ENCODE peak calls at places on chromosome 16, in seven cellular contexts. One of them, this sample, is unnamed.

GRCh38 chr16:70638814-70639792 is 7.3 kb upstream of the IL34 start:
- DNase-seq in SK-N-SH: peak; percentile 67
- DNase-seq in lower leg skin: no peak
- DNase-seq in tibial nerve: no peak
- DNase-seq in fibroblast of pulmonary artery: peak; percentile 88
- DNase-seq in IMR-90: peak; percentile 87
- DNase-seq in cardiac fibroblast: peak; percentile 84
- DNase-seq in this sample: no peak

GRCh38 chr16:87608400-87608985 is 6.2 kb downstream of the JPH3 start:
- DNase-seq in fibroblast of pulmonary artery: peak; percentile 74
- DNase-seq in SK-N-SH: no peak
- DNase-seq in tibial nerve: peak; percentile 29
- DNase-seq in lower leg skin: no peak
- DNase-seq in cardiac fibroblast: peak; percentile 64
- DNase-seq in IMR-90: peak; percentile 52
- DNase-seq in this sample: peak; percentile 46

GRCh38 chr16:49473131-49473530 is 99.5 kb downstream of the C16orf78 start:
- DNase-seq in fibroblast of pulmonary artery: no peak
- DNase-seq in IMR-90: no peak
- DNase-seq in tibial nerve: no peak
- DNase-seq in cardiac fibroblast: no peak
- DNase-seq in SK-N-SH: no peak
- DNase-seq in lower leg skin: no peak
- DNase-seq in this sample: no peak

GRCh38 chr16:83701494-83701893 is 106.3 kb upstream of the HSBP1 start:
- DNase-seq in fibroblast of pulmonary artery: peak; percentile 63
- DNase-seq in lower leg skin: no peak
- DNase-seq in SK-N-SH: no peak
- DNase-seq in tibial nerve: no peak
- DNase-seq in IMR-90: peak; percentile 45
- DNase-seq in cardiac fibroblast: peak; percentile 49
- DNase-seq in this sample: peak; percentile 25

GRCh38 chr16:21208429-21208828 is 2.9 kb downstream of the ZP2 start:
- DNase-seq in SK-N-SH: no peak
- DNase-seq in cardiac fibroblast: no peak
- DNase-seq in fibroblast of pulmonary artery: no peak
- DNase-seq in lower leg skin: no peak
- DNase-seq in tibial nerve: no peak
- DNase-seq in IMR-90: no peak
- DNase-seq in this sample: no peak

GRCh38 chr16:30720086-30720485 is 21.1 kb downstream of the SRCAP start:
- DNase-seq in lower leg skin: no peak
- DNase-seq in SK-N-SH: no peak
- DNase-seq in fibroblast of pulmonary artery: no peak
- DNase-seq in tibial nerve: no peak
- DNase-seq in IMR-90: no peak
- DNase-seq in cardiac fibroblast: no peak
- DNase-seq in this sample: no peak

GRCh38 chr16:15644306-15644961 is 1.5 kb upstream of the MARF1 start:
- DNase-seq in IMR-90: no peak
- DNase-seq in fibroblast of pulmonary artery: no peak
- DNase-seq in lower leg skin: peak; percentile 29
- DNase-seq in SK-N-SH: peak; percentile 17
- DNase-seq in cardiac fibroblast: no peak
- DNase-seq in tibial nerve: no peak
- DNase-seq in this sample: peak; percentile 96

GRCh38 chr16:52069866-52070265 is 477.1 kb downstream of the TOX3 start:
- DNase-seq in fibroblast of pulmonary artery: peak; percentile 24
- DNase-seq in cardiac fibroblast: peak; percentile 20
- DNase-seq in lower leg skin: no peak
- DNase-seq in SK-N-SH: peak; percentile 0
- DNase-seq in IMR-90: peak; percentile 11
- DNase-seq in tibial nerve: no peak
- DNase-seq in this sample: peak; percentile 12

GRCh38 chr16:85418978-85419491 is 194.1 kb upstream of the GSE1 start:
- DNase-seq in fibroblast of pulmonary artery: no peak
- DNase-seq in SK-N-SH: no peak
- DNase-seq in IMR-90: no peak
- DNase-seq in cardiac fibroblast: no peak
- DNase-seq in tibial nerve: no peak
- DNase-seq in lower leg skin: no peak
- DNase-seq in this sample: no peak

GRCh38 chr16:82460761-82461160 is 166.0 kb upstream of the CDH13 start:
- DNase-seq in tibial nerve: no peak
- DNase-seq in lower leg skin: no peak
- DNase-seq in fibroblast of pulmonary artery: no peak
- DNase-seq in SK-N-SH: no peak
- DNase-seq in IMR-90: no peak
- DNase-seq in cardiac fibroblast: no peak
- DNase-seq in this sample: no peak

GRCh38 chr16:12675852-12676251 is 127.8 kb downstream of the CPPED1 start:
- DNase-seq in tibial nerve: no peak
- DNase-seq in IMR-90: peak; percentile 75
- DNase-seq in cardiac fibroblast: peak; percentile 48
- DNase-seq in SK-N-SH: no peak
- DNase-seq in fibroblast of pulmonary artery: peak; percentile 63
- DNase-seq in lower leg skin: no peak
- DNase-seq in this sample: peak; percentile 8

DNA sequence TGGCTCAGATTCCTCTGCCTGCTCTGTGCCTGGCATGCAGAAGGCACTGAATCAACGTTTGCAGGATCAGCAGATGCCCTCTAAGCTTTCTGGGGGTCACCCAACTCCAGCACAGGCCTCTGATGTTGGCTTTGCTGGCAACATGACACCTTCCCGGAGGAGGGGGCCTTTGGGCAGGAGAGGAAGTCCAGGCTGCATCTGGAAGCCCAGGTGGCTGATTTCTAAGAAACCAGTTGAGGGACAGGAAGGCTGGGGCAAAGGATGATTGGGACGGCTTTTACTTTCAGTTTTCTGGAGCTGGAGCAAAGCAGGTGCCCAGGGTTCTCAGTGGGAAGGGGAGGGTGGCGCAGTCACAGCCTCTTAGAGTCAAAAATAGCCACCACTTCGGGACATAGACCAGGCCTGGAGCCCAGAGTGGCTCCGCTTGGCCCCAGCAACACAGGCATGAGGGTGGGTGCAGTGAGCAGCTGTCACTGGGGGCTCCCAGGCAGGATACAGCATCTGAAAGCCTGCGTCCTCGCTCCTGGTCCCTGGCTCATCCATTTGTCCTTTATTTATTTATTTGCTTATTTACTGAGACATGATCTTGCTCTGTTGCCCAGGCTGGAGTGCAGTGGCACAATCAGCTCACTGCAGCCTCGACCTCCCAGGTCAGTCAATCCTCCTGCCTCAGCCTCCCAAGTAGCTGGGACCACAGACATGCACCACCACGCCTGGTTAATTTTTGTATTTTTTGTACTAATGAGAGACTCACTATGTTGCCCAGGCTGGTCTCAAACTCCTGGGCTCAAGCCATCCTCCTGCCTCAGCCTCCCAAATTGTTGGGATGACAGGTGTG is 15.1 kb downstream of the SOCS1 start:
- DNase-seq in cardiac fibroblast: no peak
- DNase-seq in lower leg skin: no peak
- DNase-seq in SK-N-SH: no peak
- DNase-seq in tibial nerve: no peak
- DNase-seq in fibroblast of pulmonary artery: no peak
- DNase-seq in IMR-90: no peak
- DNase-seq in this sample: no peak
- H3K4me3 ChIP-seq in cardiac fibroblast: no peak overlapping the region
- H3K4me3 ChIP-seq in lower leg skin: peak overlapping the region; percentile 12
- H3K4me3 ChIP-seq in SK-N-SH: no peak overlapping the region
- H3K4me3 ChIP-seq in tibial nerve: no peak overlapping the region
- H3K4me3 ChIP-seq in fibroblast of pulmonary artery: no peak overlapping the region
- H3K4me3 ChIP-seq in IMR-90: no peak overlapping the region
- H3K4me3 ChIP-seq in this sample: no peak overlapping the region

GRCh38 chr16:253833-254232 is 19.2 kb downstream of the FAM234A start:
- DNase-seq in tibial nerve: no peak
- DNase-seq in cardiac fibroblast: no peak
- DNase-seq in IMR-90: no peak
- DNase-seq in fibroblast of pulmonary artery: no peak
- DNase-seq in lower leg skin: no peak
- DNase-seq in SK-N-SH: no peak
- DNase-seq in this sample: no peak
- H3K4me3 ChIP-seq in tibial nerve: no peak overlapping the region
- H3K4me3 ChIP-seq in cardiac fibroblast: no peak overlapping the region
- H3K4me3 ChIP-seq in IMR-90: no peak overlapping the region
- H3K4me3 ChIP-seq in fibroblast of pulmonary artery: no peak overlapping the region
- H3K4me3 ChIP-seq in lower leg skin: no peak overlapping the region
- H3K4me3 ChIP-seq in SK-N-SH: no peak overlapping the region
- H3K4me3 ChIP-seq in this sample: no peak overlapping the region

GRCh38 chr16:86565181-86565631 is 1.4 kb upstream of the FOXC2 start:
- DNase-seq in cardiac fibroblast: no peak
- DNase-seq in fibroblast of pulmonary artery: no peak
- DNase-seq in lower leg skin: no peak
- DNase-seq in tibial nerve: no peak
- DNase-seq in SK-N-SH: no peak
- DNase-seq in IMR-90: no peak
- DNase-seq in this sample: no peak
- H3K4me3 ChIP-seq in cardiac fibroblast: no peak overlapping the region
- H3K4me3 ChIP-seq in fibroblast of pulmonary artery: no peak overlapping the region
- H3K4me3 ChIP-seq in lower leg skin: no peak overlapping the region
- H3K4me3 ChIP-seq in tibial nerve: peak overlapping the region; percentile 26
- H3K4me3 ChIP-seq in SK-N-SH: peak overlapping the region; percentile 93
- H3K4me3 ChIP-seq in IMR-90: no peak overlapping the region
- H3K4me3 ChIP-seq in this sample: no peak overlapping the region

GRCh38 chr16:968620-969019 is 2.2 kb downstream of the LMF1 start:
- DNase-seq in lower leg skin: no peak
- DNase-seq in fibroblast of pulmonary artery: no peak
- DNase-seq in IMR-90: no peak
- DNase-seq in tibial nerve: no peak
- DNase-seq in cardiac fibroblast: no peak
- DNase-seq in SK-N-SH: no peak
- DNase-seq in this sample: no peak
- H3K4me3 ChIP-seq in lower leg skin: no peak overlapping the region
- H3K4me3 ChIP-seq in fibroblast of pulmonary artery: no peak overlapping the region
- H3K4me3 ChIP-seq in IMR-90: no peak overlapping the region
- H3K4me3 ChIP-seq in tibial nerve: no peak overlapping the region
- H3K4me3 ChIP-seq in cardiac fibroblast: no peak overlapping the region
- H3K4me3 ChIP-seq in SK-N-SH: no peak overlapping the region
- H3K4me3 ChIP-seq in this sample: no peak overlapping the region

DNA sequence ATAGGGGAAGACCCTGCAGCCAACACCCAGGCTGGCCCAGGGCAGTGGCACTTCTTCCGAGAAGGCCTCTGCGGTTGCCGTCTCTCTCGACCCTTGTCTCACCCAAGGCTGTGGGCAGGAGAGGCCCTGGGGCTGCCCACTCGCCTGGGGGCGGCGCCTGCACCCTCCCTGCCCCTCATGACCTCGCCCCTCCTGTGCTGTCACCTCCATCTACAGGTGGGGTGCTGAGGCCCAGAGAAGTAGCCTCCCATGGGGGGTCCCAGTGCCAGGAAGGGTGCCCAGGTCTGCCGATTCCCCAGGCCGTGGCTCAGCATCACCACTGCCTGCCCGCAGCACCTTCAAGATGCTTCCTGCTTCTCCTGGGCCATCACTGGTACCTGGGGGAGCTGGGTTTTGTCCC is 992 bp downstream of the NLRC3 start:
- DNase-seq in IMR-90: no peak
- DNase-seq in SK-N-SH: no peak
- DNase-seq in fibroblast of pulmonary artery: no peak
- DNase-seq in cardiac fibroblast: no peak
- DNase-seq in lower leg skin: no peak
- DNase-seq in tibial nerve: no peak
- DNase-seq in this sample: no peak
- H3K4me3 ChIP-seq in IMR-90: no peak overlapping the region
- H3K4me3 ChIP-seq in SK-N-SH: no peak overlapping the region
- H3K4me3 ChIP-seq in fibroblast of pulmonary artery: no peak overlapping the region
- H3K4me3 ChIP-seq in cardiac fibroblast: no peak overlapping the region
- H3K4me3 ChIP-seq in lower leg skin: no peak overlapping the region
- H3K4me3 ChIP-seq in tibial nerve: no peak overlapping the region
- H3K4me3 ChIP-seq in this sample: no peak overlapping the region

DNA sequence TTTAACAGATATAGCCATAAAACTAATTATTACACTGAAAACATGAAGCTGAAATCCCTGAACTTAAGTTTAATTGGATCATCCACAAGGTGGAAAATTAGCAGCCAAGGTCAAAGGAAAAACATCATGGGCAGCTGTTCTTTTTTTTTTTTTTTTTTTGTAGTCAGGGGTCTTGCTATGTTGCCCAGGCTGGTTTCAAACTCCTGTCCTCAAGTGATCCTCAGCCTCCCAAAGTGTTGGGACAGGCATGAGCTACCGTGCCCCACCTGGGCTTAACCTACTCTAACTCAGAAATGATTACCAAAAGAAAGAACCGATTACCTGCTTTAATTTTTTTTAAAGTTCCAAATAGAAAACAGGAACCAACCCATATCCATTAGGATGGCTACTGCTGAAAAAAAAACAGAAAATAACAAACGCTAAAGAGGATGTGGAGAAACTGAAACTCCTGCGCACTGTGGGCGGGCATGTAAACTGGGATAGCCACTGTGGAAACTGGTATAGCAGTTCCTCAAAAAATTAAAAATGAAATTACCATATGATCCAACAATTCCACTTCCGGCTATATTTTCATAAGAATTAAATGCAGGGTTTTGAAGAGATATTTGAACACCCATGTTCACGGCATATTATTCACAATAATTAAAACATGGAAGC is 8.6 kb downstream of the CMC2 start:
- DNase-seq in lower leg skin: no peak
- DNase-seq in cardiac fibroblast: no peak
- DNase-seq in IMR-90: no peak
- DNase-seq in tibial nerve: no peak
- DNase-seq in SK-N-SH: no peak
- DNase-seq in fibroblast of pulmonary artery: no peak
- DNase-seq in this sample: no peak
- H3K4me3 ChIP-seq in lower leg skin: no peak overlapping the region
- H3K4me3 ChIP-seq in cardiac fibroblast: no peak overlapping the region
- H3K4me3 ChIP-seq in IMR-90: no peak overlapping the region
- H3K4me3 ChIP-seq in tibial nerve: no peak overlapping the region
- H3K4me3 ChIP-seq in SK-N-SH: no peak overlapping the region
- H3K4me3 ChIP-seq in fibroblast of pulmonary artery: no peak overlapping the region
- H3K4me3 ChIP-seq in this sample: no peak overlapping the region

GRCh38 chr16:75179208-75179607 is 27.8 kb downstream of the CTRB2 start:
- DNase-seq in cardiac fibroblast: no peak
- DNase-seq in lower leg skin: no peak
- DNase-seq in IMR-90: no peak
- DNase-seq in tibial nerve: no peak
- DNase-seq in fibroblast of pulmonary artery: no peak
- DNase-seq in SK-N-SH: no peak
- DNase-seq in this sample: no peak
- H3K4me3 ChIP-seq in cardiac fibroblast: no peak overlapping the region
- H3K4me3 ChIP-seq in lower leg skin: no peak overlapping the region
- H3K4me3 ChIP-seq in IMR-90: no peak overlapping the region
- H3K4me3 ChIP-seq in tibial nerve: no peak overlapping the region
- H3K4me3 ChIP-seq in fibroblast of pulmonary artery: no peak overlapping the region
- H3K4me3 ChIP-seq in SK-N-SH: no peak overlapping the region
- H3K4me3 ChIP-seq in this sample: no peak overlapping the region

This sample was measured in mammary epithelial cell.